ENCODE peak calls at places on chromosome 6, in six cellular contexts. N is adrenal gland, K is DND-41, Y is MM.1S, R is testis, C is sigmoid colon. X is an unnamed sample.

GRCh38 chr6:73074175-73074574 is 151.1 kb downstream of the KHDC1L start:
- DNase-seq in N (no peak), K (no peak), Y (no peak), R (no peak), C (no peak), X (no peak)

GRCh38 chr6:52059821-52060220 is 27.6 kb downstream of the PKHD1 start:
- DNase-seq in N (no peak), K (no peak), Y (no peak), R (no peak), C (no peak), X (no peak)

GRCh38 chr6:166412156-166412910 is 29.6 kb upstream of the MPC1 start:
- DNase-seq in N (no peak), K (no peak), Y (no peak), R (no peak), C (peak; percentile 64), X (no peak)

GRCh38 chr6:87722831-87723726 is 21.0 kb upstream of the AKIRIN2 start:
- DNase-seq in N (peak; percentile 85), K (no peak), Y (peak; percentile 85), R (peak; percentile 78), C (no peak), X (no peak)

GRCh38 chr6:2448826-2449571 is 203.6 kb upstream of the GMDS start:
- DNase-seq in N (peak; percentile 30), K (peak; percentile 12), Y (peak; percentile 34), R (peak; percentile 48), C (no peak), X (peak; percentile 40)

GRCh38 chr6:16654703-16655102 is 106.6 kb downstream of the ATXN1 start:
- DNase-seq in N (no peak), K (no peak), Y (peak; percentile 31), R (no peak), C (no peak), X (no peak)

GRCh38 chr6:120805267-120805666 is 529.0 kb downstream of the TBC1D32 start:
- DNase-seq in N (no peak), K (no peak), Y (no peak), R (no peak), C (no peak), X (no peak)

GRCh38 chr6:56890683-56891429 is 64.1 kb upstream of the BEND6 start:
- DNase-seq in N (no peak), K (no peak), Y (peak; percentile 56), R (no peak), C (no peak), X (no peak)

GRCh38 chr6:54586251-54586650 is 260.3 kb upstream of the FAM83B start:
- DNase-seq in N (no peak), K (no peak), Y (no peak), R (no peak), C (no peak), X (no peak)

GRCh38 chr6:146339716-146340115 is 203.9 kb upstream of the RAB32 start:
- DNase-seq in N (no peak), K (no peak), Y (no peak), R (no peak), C (no peak), X (no peak)

GRCh38 chr6:39702265-39702664 is 22.9 kb downstream of the KIF6 start:
- DNase-seq in N (no peak), K (no peak), Y (no peak), R (no peak), C (no peak), X (no peak)

GRCh38 chr6:105784179-105784578 is 302.0 kb upstream of the PRDM1 start:
- DNase-seq in N (no peak), K (no peak), Y (no peak), R (no peak), C (no peak), X (no peak)

GRCh38 chr6:53794073-53794719 is 609 bp upstream of the LRRC1 start:
- DNase-seq in N (peak; percentile 62), K (peak; percentile 96), Y (peak; percentile 90), R (peak; percentile 83), C (peak; percentile 86), X (peak; percentile 46)

GRCh38 chr6:114315841-114316595 is 26.8 kb downstream of the HS3ST5 start:
- DNase-seq in N (no peak), K (no peak), Y (no peak), R (no peak), C (no peak), X (peak; percentile 58)

GRCh38 chr6:84791233-84791632 is 26.8 kb upstream of the TBX18 start:
- DNase-seq in N (no peak), K (no peak), Y (peak; percentile 20), R (no peak), C (no peak), X (no peak)

GRCh38 chr6:121560476-121560875 is 125.0 kb downstream of the GJA1 start:
- DNase-seq in N (peak; percentile 36), K (no peak), Y (no peak), R (no peak), C (no peak), X (no peak)

GRCh38 chr6:45566882-45567281 is 189.1 kb upstream of the SUPT3H start:
- DNase-seq in N (no peak), K (no peak), Y (no peak), R (no peak), C (no peak), X (no peak)

GRCh38 chr6:105986998-105987397 is 99.1 kb upstream of the PRDM1 start:
- DNase-seq in N (no peak), K (no peak), Y (no peak), R (no peak), C (no peak), X (no peak)

GRCh38 chr6:152112503-152113261 is 305.2 kb downstream of the ESR1 start:
- DNase-seq in N (peak; percentile 71), K (no peak), Y (no peak), R (no peak), C (peak; percentile 79), X (peak; percentile 19)

GRCh38 chr6:44401138-44401537 is 13.6 kb downstream of the CDC5L start:
- DNase-seq in N (no peak), K (no peak), Y (no peak), R (no peak), C (no peak), X (no peak)

GRCh38 chr6:44407951-44408670 is 20.6 kb downstream of the CDC5L start:
- DNase-seq in N (no peak), K (no peak), Y (no peak), R (no peak), C (no peak), X (no peak)

GRCh38 chr6:44404715-44405099 is 17.2 kb downstream of the CDC5L start:
- DNase-seq in N (no peak), K (no peak), Y (no peak), R (no peak), C (no peak), X (no peak)

GRCh38 chr6:44400572-44400971 is 13.1 kb downstream of the CDC5L start:
- DNase-seq in N (no peak), K (no peak), Y (no peak), R (no peak), C (no peak), X (no peak)

DNA sequence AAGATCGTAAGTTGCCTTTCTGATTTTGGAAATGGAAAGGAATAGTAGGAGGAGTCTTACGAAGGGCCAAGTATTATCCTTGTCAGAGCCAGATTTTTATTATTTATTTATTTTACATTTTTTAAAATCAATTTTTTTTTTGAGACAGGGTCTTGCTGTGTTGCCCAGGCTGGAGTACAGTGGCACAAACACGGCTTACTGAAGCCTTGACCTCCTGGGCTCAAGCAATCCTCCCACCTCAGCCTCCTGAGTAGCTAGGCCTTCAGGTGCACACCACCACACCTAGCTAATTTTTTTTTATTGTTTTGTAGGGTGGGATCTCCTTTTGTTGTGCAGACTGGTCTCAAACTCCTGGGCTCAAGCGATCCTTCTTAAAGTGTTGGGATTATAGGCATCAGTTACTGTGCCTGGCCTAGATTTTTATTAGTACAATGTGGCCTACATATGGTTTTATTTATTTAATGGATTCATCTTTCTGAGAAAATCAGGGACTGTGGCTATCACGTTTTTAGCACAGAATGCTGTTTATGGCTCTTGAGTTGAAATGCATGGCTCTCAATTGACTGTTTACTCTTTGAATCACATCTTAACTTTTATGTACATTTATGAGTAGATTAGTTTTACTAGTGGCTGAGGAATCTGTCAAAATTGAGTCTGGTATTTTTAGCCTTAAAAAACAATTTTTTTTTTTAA is 16.7 kb downstream of the CDC5L start:
- DNase-seq in N (no peak), K (no peak), Y (no peak), R (no peak), C (no peak), X (no peak)
- H3K36me3 ChIP-seq in N (no peaks in the 10 kb centered on the region), K (peaks cover 89% of the 10 kb centered on the region), Y (peaks cover 14% of the 10 kb centered on the region), R (no peaks in the 10 kb centered on the region), C (peaks cover 67% of the 10 kb centered on the region), X (peaks cover 89% of the 10 kb centered on the region)

GRCh38 chr6:79004239-79004638 is 73.8 kb downstream of the PHIP start:
- DNase-seq in N (no peak), K (no peak), Y (no peak), R (no peak), C (no peak), X (no peak)
- H3K36me3 ChIP-seq in N (no peaks in the 10 kb centered on the region), K (peaks cover 90% of the 10 kb centered on the region), Y (peaks cover 4% of the 10 kb centered on the region), R (no peaks in the 10 kb centered on the region), C (peaks cover 50% of the 10 kb centered on the region), X (peaks cover 39% of the 10 kb centered on the region)

DNA sequence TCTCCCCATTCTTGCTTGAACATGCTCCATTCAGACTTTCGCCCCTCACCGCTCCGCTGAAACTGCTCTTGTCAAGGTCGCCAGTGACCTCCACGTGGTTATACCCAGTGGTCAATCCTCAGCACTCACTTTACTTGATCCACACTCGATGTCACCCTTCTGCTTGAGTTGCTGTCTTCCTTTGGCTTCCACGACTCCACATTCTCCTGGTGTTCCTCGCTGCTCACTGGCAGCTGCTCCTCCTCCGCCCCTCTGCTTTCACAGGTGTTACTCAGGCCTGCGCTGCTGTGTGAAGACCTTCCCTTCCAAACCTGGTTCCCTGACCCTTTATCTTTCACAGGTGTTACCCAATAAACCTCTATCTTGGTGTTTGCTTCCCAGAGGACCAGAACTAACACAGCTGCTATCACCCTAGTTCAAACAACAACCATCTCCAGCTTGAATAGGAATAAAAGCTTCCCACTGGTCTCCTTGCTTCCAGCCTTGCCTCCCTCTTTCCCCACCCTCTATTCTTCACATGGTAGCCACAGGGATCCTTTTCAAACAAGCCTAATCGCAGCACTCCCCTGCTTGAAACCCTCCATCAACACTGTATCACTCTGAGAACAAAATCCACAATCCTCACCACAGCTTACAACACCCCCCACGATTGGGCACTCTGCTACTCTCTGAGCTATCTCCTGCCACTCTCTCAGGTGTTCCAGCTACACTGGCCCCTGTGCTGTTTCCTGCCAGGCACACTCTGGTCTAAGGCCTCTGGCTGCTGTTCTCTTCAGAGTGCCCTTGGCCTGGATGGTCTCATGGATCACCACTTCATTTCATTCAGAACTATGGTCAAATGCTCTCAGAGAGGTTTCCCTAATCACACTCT is 10.7 kb downstream of the PPIL1 start:
- DNase-seq in N (no peak), K (no peak), Y (no peak), R (no peak), C (no peak), X (no peak)
- H3K36me3 ChIP-seq in N (no peaks in the 10 kb centered on the region), K (peaks cover 91% of the 10 kb centered on the region), Y (no peaks in the 10 kb centered on the region), R (no peaks in the 10 kb centered on the region), C (peaks cover 16% of the 10 kb centered on the region), X (peaks cover 57% of the 10 kb centered on the region)

DNA sequence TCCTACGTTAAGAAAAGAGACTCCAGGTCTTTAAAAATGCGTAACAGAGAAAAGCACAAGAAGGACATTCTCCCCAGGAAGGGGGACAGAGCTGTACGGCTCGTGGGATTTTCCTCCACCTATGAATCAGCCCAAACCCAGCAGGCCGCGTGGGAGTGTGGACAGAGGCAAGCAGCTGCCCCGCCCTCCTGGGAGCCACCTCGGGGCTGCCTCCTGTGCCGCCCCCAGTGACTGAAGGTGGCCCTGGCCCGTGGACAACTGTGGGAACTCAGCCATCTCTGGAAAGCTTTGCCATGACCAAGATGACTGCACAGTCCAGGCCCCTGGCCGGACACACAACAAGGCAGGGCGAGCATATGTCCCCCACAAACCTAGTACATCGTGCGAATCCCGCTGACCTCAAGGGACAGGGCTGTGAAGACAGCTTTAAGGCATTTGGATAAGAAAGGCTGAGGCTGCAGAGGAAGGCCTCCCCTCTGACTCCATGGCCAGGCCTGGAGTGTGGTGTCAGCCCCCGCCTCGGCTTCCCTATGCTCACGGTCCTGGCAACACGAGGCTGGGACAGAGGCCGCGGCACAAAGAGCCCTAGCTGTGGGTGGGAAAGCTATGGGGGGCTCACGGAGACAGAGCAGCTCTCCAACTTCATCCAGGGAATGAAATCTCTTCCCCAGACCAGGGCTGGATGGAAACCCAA is 26.9 kb downstream of the PXDC1 start:
- DNase-seq in N (no peak), K (no peak), Y (no peak), R (no peak), C (no peak), X (no peak)
- H3K36me3 ChIP-seq in N (no peaks in the 10 kb centered on the region), K (no peaks in the 10 kb centered on the region), Y (no peaks in the 10 kb centered on the region), R (no peaks in the 10 kb centered on the region), C (peaks cover 49% of the 10 kb centered on the region), X (no peaks in the 10 kb centered on the region)